ENCODE peak calls at places on chromosomes 1 and 21, in five cellular contexts. W is GM06990, H is GM20000, Q is heart right ventricle, P is dorsolateral prefrontal cortex. Y is an unnamed sample.

GRCh38 chr21:38610573-38611251 is 112.4 kb upstream of the ERG start:
- DNase-seq in H (no peak), Q (no peak), W (no peak), P (no peak), Y (no peak)

GRCh38 chr1:202214089-202214843 is 20.7 kb downstream of the LGR6 start:
- DNase-seq in P (no peak), H (no peak), W (no peak), Q (no peak), Y (no peak)

GRCh38 chr1:24297852-24298232 is 21.3 kb upstream of the GRHL3 start:
- DNase-seq in H (no peak), W (no peak), P (no peak), Q (no peak), Y (no peak)

GRCh38 chr1:99590578-99591209 is 55.2 kb upstream of the PALMD start:
- DNase-seq in W (no peak), H (no peak), P (peak), Q (peak), Y (no peak)

GRCh38 chr1:21901986-21902377 is 35.1 kb downstream of the HSPG2 start:
- DNase-seq in P (no peak), H (no peak), Q (no peak), W (no peak), Y (no peak)

GRCh38 chr1:26541816-26542711 is 12.5 kb downstream of the RPS6KA1 start:
- DNase-seq in W (peak), P (peak), H (peak), Q (peak), Y (no peak)

GRCh38 chr1:201737350-201738060 is 91.5 kb upstream of the IPO9 start:
- DNase-seq in W (no peak), P (peak), H (no peak), Q (peak), Y (no peak)

GRCh38 chr1:80158771-80159170 is 1152.2 kb upstream of the ADGRL4 start:
- DNase-seq in Q (no peak), H (no peak), W (no peak), P (no peak), Y (no peak)

GRCh38 chr1:12658531-12659453 is 14.9 kb downstream of the AADACL4 start:
- DNase-seq in H (peak), Q (peak), P (peak), W (no peak), Y (peak)

GRCh38 chr21:34180826-34181359 is 107.5 kb downstream of the MRPS6 start:
- DNase-seq in W (no peak), P (no peak), Q (no peak), H (no peak), Y (no peak)
- TF ChIP-seq CTCF in W (no peak), P (no peak), Q (no peak), H (no peak), Y (no peak)

GRCh38 chr1:231612393-231613089 is 14.0 kb upstream of the DISC1 start:
- DNase-seq in Q (no peak), W (peak), H (no peak), P (no peak), Y (no peak)

GRCh38 chr1:231613419-231614349 is 12.9 kb upstream of the DISC1 start:
- DNase-seq in Q (no peak), P (no peak), W (no peak), H (no peak), Y (no peak)

GRCh38 chr1:231611851-231612250 is 14.7 kb upstream of the DISC1 start:
- DNase-seq in H (no peak), P (no peak), W (no peak), Q (no peak), Y (no peak)

GRCh38 chr1:231611111-231611510 is 15.5 kb upstream of the DISC1 start:
- DNase-seq in Q (no peak), W (no peak), P (no peak), H (no peak), Y (no peak)

GRCh38 chr1:231610392-231610791 is 16.2 kb upstream of the DISC1 start:
- DNase-seq in P (no peak), W (no peak), H (no peak), Q (no peak), Y (no peak)
- TF ChIP-seq CTCF in P (no peak), W (no peak), H (no peak), Q (no peak), Y (no peak)

GRCh38 chr1:74392848-74393247 is 119.6 kb downstream of the LRRC53 start:
- DNase-seq in Q (no peak), P (no peak), H (no peak), W (no peak), Y (no peak)
- TF ChIP-seq CTCF in Q (no peak), P (no peak), H (no peak), W (no peak), Y (no peak)

DNA sequence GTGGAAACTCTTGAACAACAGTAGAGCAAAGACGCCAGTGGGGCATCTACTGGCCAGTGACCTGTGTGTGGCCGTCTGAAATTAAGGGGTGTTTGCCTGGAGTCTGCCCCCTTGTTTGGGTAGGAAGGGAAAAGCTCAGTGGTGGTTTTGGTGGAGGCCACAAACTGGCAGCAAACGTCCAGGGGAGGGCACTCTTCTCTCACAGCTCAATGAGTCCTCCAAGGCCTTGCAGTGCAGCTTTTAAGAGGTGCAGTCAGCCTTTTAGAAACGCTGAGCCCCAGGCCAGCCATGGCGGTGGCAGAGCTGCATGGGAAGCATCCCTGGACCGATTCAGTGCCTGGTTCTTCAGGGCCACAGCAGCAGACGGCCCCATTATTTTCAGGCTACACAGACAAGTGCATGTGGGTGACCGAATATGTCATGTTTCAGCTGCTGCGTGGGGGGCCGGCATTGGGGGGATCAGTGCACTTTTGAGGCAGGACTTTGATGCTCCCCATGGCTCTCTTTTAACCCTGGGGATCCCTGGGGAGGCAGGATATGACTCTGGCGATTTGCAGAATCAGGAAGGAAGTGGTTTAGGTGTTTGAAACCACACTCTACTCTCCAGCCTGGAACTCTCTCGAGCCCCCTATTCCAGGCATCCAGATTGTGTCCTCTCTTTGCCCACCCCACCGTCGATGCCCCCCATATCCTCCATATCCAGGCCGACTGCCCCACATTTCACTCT is 414.0 kb downstream of the PRDM2 start:
- DNase-seq in H (peak), Q (peak), P (peak), W (no peak), Y (peak)
- TF ChIP-seq CTCF in H (no peak), Q (peak), P (peak), W (peak), Y (peak)

GRCh38 chr1:59223213-59223612 is 73.7 kb upstream of the FGGY start:
- DNase-seq in H (no peak), P (no peak), Q (no peak), W (no peak), Y (no peak)
- TF ChIP-seq CTCF in H (no peak), P (no peak), Q (no peak), W (no peak), Y (no peak)

DNA sequence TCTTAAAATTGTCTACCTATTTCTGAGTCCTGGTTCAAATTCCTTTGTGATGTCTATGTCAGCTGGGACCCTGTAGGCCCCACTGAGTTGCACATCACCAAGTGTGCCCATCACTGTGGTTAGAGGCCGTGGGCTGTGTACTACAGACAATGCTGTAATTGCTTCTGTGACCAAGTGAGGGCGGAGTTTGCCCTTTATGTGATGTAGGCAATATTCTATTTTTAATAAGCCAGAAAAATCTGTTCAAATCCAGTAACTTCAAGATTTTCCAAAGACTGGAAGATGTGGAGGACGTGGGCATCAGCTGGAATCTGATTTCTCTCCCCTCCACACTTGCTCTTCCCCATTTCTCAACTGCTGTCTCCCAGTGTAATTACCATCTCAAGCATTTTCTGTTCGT is 215.4 kb downstream of the PBX1 start:
- DNase-seq in P (no peak), Q (no peak), H (no peak), W (no peak), Y (no peak)
- TF ChIP-seq CTCF in P (no peak), Q (no peak), H (no peak), W (peak), Y (peak)

DNA sequence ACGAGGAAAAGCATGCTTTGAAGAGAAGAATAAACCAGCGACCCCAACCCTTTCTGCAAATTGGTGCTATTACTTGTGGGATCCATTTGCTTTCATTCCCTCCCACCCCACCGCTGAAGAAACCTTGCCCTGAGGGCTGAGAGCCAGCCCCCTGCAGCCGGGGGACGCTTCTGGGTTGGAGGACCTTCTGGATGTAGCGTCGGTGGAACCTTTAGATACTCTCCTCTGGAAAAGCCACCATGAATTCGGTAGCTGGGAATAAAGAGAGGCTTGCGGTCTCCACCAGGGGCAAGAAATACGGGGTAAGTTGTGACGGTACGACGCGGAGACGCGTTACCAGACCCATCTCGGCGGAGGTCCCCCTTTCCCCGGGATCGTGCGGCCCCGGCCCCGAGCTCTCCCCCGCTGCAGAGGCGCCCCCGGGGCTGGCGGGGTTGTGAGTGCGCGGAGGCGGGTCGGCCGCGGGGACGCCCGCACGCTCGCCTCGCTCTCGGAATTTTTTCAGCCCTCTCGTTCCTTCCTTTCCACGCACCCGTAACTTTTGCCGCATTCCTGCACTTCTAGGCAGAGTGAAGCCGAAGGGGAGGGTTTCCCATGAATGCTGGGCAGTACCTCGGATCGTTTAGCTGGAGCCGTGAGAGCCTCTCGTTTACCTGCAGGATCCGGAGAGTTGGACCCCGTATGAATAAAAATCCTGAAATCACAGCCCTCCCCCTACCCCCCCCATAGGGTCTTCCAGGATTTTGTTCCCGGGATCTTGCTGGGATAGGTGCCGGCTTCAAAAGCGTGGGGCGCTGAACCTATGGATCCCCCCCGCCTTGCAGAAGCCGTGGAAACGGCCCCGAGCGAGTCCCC is 628 bp downstream of the KIF26B start:
- DNase-seq in H (peak), W (no peak), Q (no peak), P (no peak), Y (no peak)
- TF ChIP-seq CTCF in H (no peak), W (no peak), Q (no peak), P (no peak), Y (peak)

DNA sequence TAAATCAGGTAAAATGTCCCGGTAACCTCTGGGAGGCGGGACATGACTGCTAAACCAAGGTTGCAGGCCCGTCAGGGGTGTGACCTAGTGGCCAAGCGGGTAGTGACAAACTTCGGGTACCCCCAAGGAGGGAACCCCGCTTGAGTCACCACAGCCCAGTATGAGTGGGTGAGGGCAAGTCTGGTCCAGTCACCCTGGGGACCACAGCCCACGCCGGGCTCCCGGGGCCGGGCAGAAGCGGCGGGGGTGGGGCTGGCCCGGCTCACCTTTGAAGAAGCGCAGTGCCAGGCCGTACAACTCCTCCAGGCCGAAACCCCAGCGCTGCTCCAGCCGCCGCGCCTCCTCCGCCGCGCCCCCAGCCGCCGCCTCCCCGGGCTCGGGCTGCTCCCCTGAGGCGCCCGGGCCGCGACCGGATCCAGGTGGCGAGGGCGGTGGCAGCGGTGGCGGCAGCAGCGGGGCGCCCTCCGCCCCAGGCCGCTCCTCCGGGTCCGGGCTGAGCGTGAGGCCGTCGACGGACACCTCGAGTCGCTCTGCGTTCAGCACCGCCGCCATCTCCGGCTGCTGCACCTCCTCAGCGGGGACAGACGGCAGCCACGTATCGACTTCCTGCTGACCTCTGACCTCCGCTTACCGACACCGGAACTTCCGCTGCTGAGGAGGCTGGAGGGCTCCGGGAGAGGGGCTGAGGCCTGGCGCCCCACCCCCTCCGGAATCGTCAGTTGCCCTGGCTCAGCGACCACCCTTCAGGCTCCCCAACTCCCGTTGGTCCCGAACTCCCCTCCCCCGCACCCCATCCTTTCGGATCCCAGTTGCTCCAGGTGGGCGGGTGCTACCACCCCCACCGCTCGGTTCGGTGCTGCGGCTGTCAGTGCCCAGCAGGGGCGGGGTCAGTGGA is at the start of gene ACBD3:
- DNase-seq in W (peak), Q (peak), P (peak), H (peak), Y (peak)
- TF ChIP-seq CTCF in W (no peak), Q (no peak), P (no peak), H (no peak), Y (no peak)

GRCh38 chr21:27476696-27477095 is 509.8 kb upstream of the ADAMTS5 start:
- DNase-seq in H (no peak), P (no peak), W (no peak), Q (no peak), Y (no peak)
- TF ChIP-seq CTCF in H (no peak), P (peak), W (no peak), Q (peak), Y (peak)

GRCh38 chr1:66360285-66360724 is 173.6 kb upstream of the SGIP1 start:
- DNase-seq in W (no peak), Q (no peak), P (no peak), H (no peak), Y (no peak)
- TF ChIP-seq CTCF in W (peak), Q (peak), P (no peak), H (peak), Y (peak)

Y was measured in progenitor cell of endocrine pancreas.